ENCODE peak calls at places on chromosomes 5 and 9, in ten cellular contexts. C is activated B cell treated with CpG ODN at 0.5 μM for 24 hours; P is left lobe of liver; Z is iPS-NIHi11; F is GDM1; H is naive thymus-derived CD8-positive, alpha-beta T cell; Y is pons; M is HS-5; Q is lung; I is D341Med. S is an unnamed sample.

GRCh38 chr9:93318441-93318840 is 133.0 kb upstream of the FAM120A start:
- DNase-seq in C (no peak), P (no peak), Z (no peak), F (no peak), H (no peak), Y (no peak), M (no peak), Q (no peak), I (no peak), S (no peak)

GRCh38 chr9:38343037-38343436 is 49.5 kb upstream of the ALDH1B1 start:
- DNase-seq in C (no peak), P (peak; percentile 12), Z (no peak), F (no peak), H (no peak), Y (no peak), M (no peak), Q (no peak), I (no peak), S (no peak)

GRCh38 chr5:150945501-150945900 is 40.7 kb upstream of the ZNF300 start:
- DNase-seq in C (no peak), P (no peak), Z (no peak), F (no peak), H (no peak), Y (no peak), M (peak; percentile 6), Q (no peak), I (no peak), S (no peak)

GRCh38 chr5:2727620-2728019 is 23.9 kb downstream of the IRX2 start:
- DNase-seq in C (no peak), P (no peak), Z (no peak), F (no peak), H (no peak), Y (no peak), M (no peak), Q (no peak), I (no peak), S (peak; percentile 16)

GRCh38 chr9:129446828-129447550 is 173.9 kb downstream of the C9orf50 start:
- DNase-seq in C (no peak), P (no peak), Z (no peak), F (no peak), H (no peak), Y (peak; percentile 68), M (no peak), Q (no peak), I (no peak), S (no peak)

GRCh38 chr9:136287960-136288753 is 15.7 kb downstream of the CCDC187 start:
- DNase-seq in C (no peak), P (no peak), Z (no peak), F (no peak), H (no peak), Y (no peak), M (no peak), Q (no peak), I (no peak), S (no peak)

GRCh38 chr5:67942451-67942830 is 273.1 kb upstream of the PIK3R1 start:
- DNase-seq in C (no peak), P (no peak), Z (no peak), F (no peak), H (no peak), Y (no peak), M (no peak), Q (no peak), I (no peak), S (no peak)

GRCh38 chr5:141874262-141874964 is 3.8 kb downstream of the PCDH1 start:
- DNase-seq in C (no peak), P (peak; percentile 95), Z (no peak), F (no peak), H (no peak), Y (no peak), M (no peak), Q (no peak), I (no peak), S (no peak)

GRCh38 chr5:160438316-160439204 is 16.9 kb downstream of the PTTG1 start:
- DNase-seq in C (peak; percentile 38), P (no peak), Z (peak; percentile 71), F (peak; percentile 67), H (peak; percentile 45), Y (peak; percentile 78), M (peak; percentile 25), Q (peak; percentile 40), I (peak; percentile 66), S (no peak)

GRCh38 chr9:14343948-14344547 is 30.1 kb upstream of the NFIB start:
- DNase-seq in C (no peak), P (no peak), Z (no peak), F (no peak), H (no peak), Y (peak; percentile 98), M (no peak), Q (no peak), I (no peak), S (no peak)

GRCh38 chr5:135551593-135552447 is 16.1 kb upstream of the NEUROG1 start:
- DNase-seq in C (no peak), P (peak; percentile 71), Z (peak; percentile 78), F (peak; percentile 70), H (no peak), Y (peak; percentile 70), M (no peak), Q (peak; percentile 67), I (peak; percentile 82), S (no peak)

GRCh38 chr9:98978231-98978681 is 34.5 kb downstream of the COL15A1 start:
- DNase-seq in C (no peak), P (no peak), Z (peak; percentile 49), F (no peak), H (no peak), Y (no peak), M (no peak), Q (no peak), I (no peak), S (no peak)

GRCh38 chr5:9845185-9845584 is 215.0 kb upstream of the TAS2R1 start:
- DNase-seq in C (no peak), P (no peak), Z (no peak), F (no peak), H (no peak), Y (no peak), M (no peak), Q (no peak), I (no peak), S (no peak)

S was measured in coronary artery.